ENCODE peak calls at places on chromosomes 4 and X, in four cellular contexts. B is K562, Q is H1, J is GM12878. Z is an unnamed sample.

GRCh38 chr4:149719357-149719756 is 96.3 kb downstream of the IQCM start:
- DNase-seq in Q (no peak), B (no peak), J (no peak), Z (no peak)

GRCh38 chrX:141278306-141278705 is 36.0 kb upstream of the SPANXC start:
- DNase-seq in B (peak), Q (no peak), J (no peak), Z (peak)

GRCh38 chr4:6122496-6122895 is 77.9 kb downstream of the JAKMIP1 start:
- DNase-seq in B (no peak), J (no peak), Q (no peak), Z (peak)

GRCh38 chrX:24259544-24260240 is 54.2 kb downstream of the SUPT20HL2 start:
- DNase-seq in J (no peak), B (peak), Q (no peak), Z (peak)

GRCh38 chr4:146368209-146368608 is 153.5 kb downstream of the SLC10A7 start:
- DNase-seq in Q (no peak), B (no peak), J (no peak), Z (no peak)

GRCh38 chr4:158314756-158315487 is 104.6 kb downstream of the TMEM144 start:
- DNase-seq in J (no peak), Q (no peak), B (no peak), Z (no peak)

GRCh38 chrX:124223524-124223923 is 108.9 kb upstream of the TEX13D start:
- DNase-seq in J (no peak), Q (no peak), B (no peak), Z (no peak)

GRCh38 chrX:79330022-79330421 is 37.1 kb downstream of the ITM2A start:
- DNase-seq in J (no peak), B (no peak), Q (no peak), Z (no peak)

GRCh38 chr4:10089346-10089745 is 27.3 kb downstream of the WDR1 start:
- DNase-seq in B (no peak), Q (peak), J (no peak), Z (no peak)

GRCh38 chrX:104662694-104663093 is 96.7 kb downstream of the IL1RAPL2 start:
- DNase-seq in Q (no peak), J (no peak), B (no peak), Z (no peak)

GRCh38 chrX:56762707-56763555 is 33.9 kb downstream of the NBDY start:
- DNase-seq in J (no peak), B (no peak), Q (no peak), Z (no peak)

GRCh38 chrX:134649770-134650169 is 8.5 kb downstream of the PLAC1 start:
- DNase-seq in J (no peak), B (no peak), Q (no peak), Z (no peak)

GRCh38 chr4:112975567-112976355 is 73.7 kb upstream of the ANK2 start:
- DNase-seq in B (no peak), Q (no peak), J (no peak), Z (no peak)

GRCh38 chr4:7411896-7412585 is 22.7 kb downstream of the PSAPL1 start:
- DNase-seq in B (no peak), J (no peak), Q (no peak), Z (peak)

GRCh38 chr4:111454961-111455360 is 690.3 kb upstream of the FAM241A start:
- DNase-seq in Q (peak), J (no peak), B (no peak), Z (no peak)
- TF ChIP-seq NRF1 in Q (no peak), J (no peak), B (no peak), Z (no peak)

GRCh38 chrX:54495814-54496516 is at the start of gene FGD1:
- DNase-seq in B (peak), J (no peak), Q (no peak), Z (peak)
- TF ChIP-seq MAX in B (no peak), J (no peak), Q (no peak), Z (no peak)

GRCh38 chr4:40231464-40231863 is 34.6 kb downstream of the RHOH start:
- DNase-seq in B (no peak), J (no peak), Q (no peak), Z (no peak)

GRCh38 chr4:40228497-40229365 is 31.9 kb downstream of the RHOH start:
- DNase-seq in B (peak), J (peak), Q (no peak), Z (no peak)

GRCh38 chr4:40225497-40225896 is 28.7 kb downstream of the RHOH start:
- DNase-seq in Q (no peak), J (no peak), B (no peak), Z (no peak)

GRCh38 chr4:40223343-40223742 is 26.5 kb downstream of the RHOH start:
- DNase-seq in Q (no peak), B (no peak), J (no peak), Z (no peak)

DNA sequence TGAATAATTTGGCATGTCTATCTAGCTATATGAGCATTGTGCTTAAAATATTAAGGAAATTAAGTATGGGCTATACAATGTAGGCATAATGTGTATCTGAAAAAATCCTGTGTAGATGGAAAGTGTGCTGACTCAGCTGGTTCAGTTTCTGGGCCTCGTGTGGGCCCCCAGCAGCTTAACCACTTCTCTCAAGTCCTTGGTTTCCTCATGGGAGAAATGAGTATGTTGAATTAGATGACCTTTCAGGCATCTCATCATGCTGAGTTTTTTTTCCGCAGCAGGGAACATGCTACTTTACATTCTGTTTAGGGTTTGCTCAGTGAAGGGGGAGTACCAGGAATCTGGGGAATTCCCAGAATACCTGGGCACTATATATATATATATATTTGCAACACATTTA is 30.5 kb downstream of the RHOH start:
- DNase-seq in B (no peak), J (peak), Q (no peak), Z (no peak)
- TF ChIP-seq NRF1 in B (no peak), J (no peak), Q (no peak), Z (no peak)

GRCh38 chrX:116009871-116010710 is 160.5 kb upstream of the AGTR2 start:
- DNase-seq in B (no peak), Q (no peak), J (peak), Z (peak)
- TF ChIP-seq MAX in B (no peak), Q (peak), J (peak), Z (no peak)

DNA sequence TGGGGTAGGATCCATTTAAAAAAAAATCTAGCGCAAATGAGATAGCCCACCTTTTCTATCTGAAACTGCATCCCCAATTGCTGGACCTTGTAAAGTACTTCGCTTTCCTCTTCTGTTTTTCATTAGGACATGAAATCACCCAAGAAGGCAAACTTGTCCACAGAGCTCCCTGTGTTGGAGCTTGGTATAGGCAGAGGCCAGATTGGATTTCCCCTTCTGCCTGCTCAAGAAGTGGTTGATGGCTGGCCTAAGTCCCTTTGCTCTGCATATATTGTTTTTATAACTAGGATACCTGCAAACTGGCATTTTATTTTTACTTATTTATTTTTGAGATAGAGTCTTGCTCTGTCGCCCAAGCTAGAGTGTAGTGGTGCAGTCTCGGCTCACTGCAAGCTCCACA is 28.4 kb downstream of the RNF4 start:
- DNase-seq in B (no peak), J (no peak), Q (no peak), Z (no peak)
- TF ChIP-seq NRF1 in B (no peak), J (no peak), Q (no peak), Z (no peak)

DNA sequence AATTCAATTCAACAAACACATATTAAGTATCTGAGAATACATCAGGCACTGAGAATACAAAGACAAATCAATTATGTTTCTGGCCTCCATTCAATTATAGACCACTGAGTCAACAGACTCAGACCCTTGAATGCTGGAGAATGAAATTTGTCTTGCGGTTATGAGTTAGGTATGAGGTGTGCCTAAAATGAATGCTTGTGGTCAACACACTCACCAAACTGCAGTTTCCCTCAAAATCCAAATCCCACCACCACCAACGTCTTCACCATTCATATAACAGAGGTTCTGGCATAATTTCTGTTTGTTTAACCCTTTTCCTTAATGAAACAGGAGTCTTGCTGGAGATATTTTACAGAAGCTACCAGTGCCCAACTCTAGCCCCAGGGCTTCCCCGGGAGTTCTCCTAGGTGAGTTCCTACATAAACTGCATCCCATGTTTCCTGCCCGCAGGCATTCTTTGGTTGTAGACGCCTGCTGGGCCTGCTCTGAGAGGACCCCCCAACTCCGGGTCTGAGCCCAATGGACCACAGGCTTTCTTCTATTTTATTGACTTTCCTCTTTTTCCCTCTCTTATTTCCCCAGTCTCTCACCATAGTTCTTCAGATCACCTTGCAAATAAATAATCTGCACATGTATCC is 119.2 kb downstream of the DDX53 start:
- DNase-seq in J (no peak), B (no peak), Q (no peak), Z (no peak)
- TF ChIP-seq MAX in J (no peak), B (no peak), Q (no peak), Z (no peak)

GRCh38 chrX:129979207-129979920 is 3.1 kb upstream of the BCORL1 start:
- DNase-seq in Q (no peak), B (no peak), J (no peak), Z (no peak)
- TF ChIP-seq NRF1 in Q (no peak), B (no peak), J (no peak), Z (no peak)

Z was measured in SK-N-SH.